ENCODE peak calls at places on chromosome 1, in nine cellular contexts. Y, T, G, Q, P, U, O, M and B are unnamed samples.
A peak's percentile ranks its signal among the peaks of the same experiment; 100 is the strongest.

GRCh38 chr1:55214214-55214902 is 806 bp downstream of the USP24 start:
- DNase-seq in G (no peak), M (peak; percentile 83), T (peak; percentile 29), O (peak; percentile 38), U (peak; percentile 58), Q (no peak), P (peak; percentile 62), Y (no peak), B (no peak)

GRCh38 chr1:114468710-114469468 is 42.1 kb downstream of the TRIM33 start:
- DNase-seq in T (peak; percentile 46), Y (no peak), G (peak; percentile 67), U (no peak), O (no peak), M (no peak), P (no peak), Q (peak; percentile 33), B (no peak)

GRCh38 chr1:175178056-175178455 is 14.5 kb downstream of the KIAA0040 start:
- DNase-seq in P (no peak), O (no peak), M (peak; percentile 18), Y (no peak), T (no peak), G (no peak), Q (no peak), U (no peak), B (no peak)

GRCh38 chr1:38041941-38042834 is 4.4 kb downstream of the POU3F1 start:
- DNase-seq in U (no peak), G (no peak), M (no peak), T (no peak), Q (no peak), P (no peak), O (no peak), Y (no peak), B (no peak)

GRCh38 chr1:119367332-119368124 is 1.1 kb upstream of the HAO2 start:
- DNase-seq in M (peak; percentile 79), O (no peak), Y (no peak), P (peak; percentile 53), T (peak; percentile 32), U (no peak), G (peak; percentile 63), Q (peak; percentile 66), B (peak; percentile 56)

GRCh38 chr1:62589321-62589720 is 8.0 kb upstream of the ANGPTL3 start:
- DNase-seq in O (no peak), T (peak; percentile 88), P (no peak), Q (peak; percentile 30), M (no peak), Y (no peak), G (peak; percentile 31), U (no peak), B (peak; percentile 29)

GRCh38 chr1:52602328-52603300 is at the start of gene GPX7:
- DNase-seq in Y (no peak), M (peak; percentile 77), G (peak; percentile 56), O (peak; percentile 61), U (peak; percentile 47), T (peak; percentile 68), Q (peak; percentile 62), P (peak; percentile 52), B (peak; percentile 71)

GRCh38 chr1:36320291-36320758 is 3.1 kb downstream of the EVA1B start:
- DNase-seq in O (no peak), Q (no peak), G (no peak), T (no peak), U (no peak), Y (no peak), M (peak; percentile 36), P (no peak), B (no peak)

GRCh38 chr1:204155881-204156280 is 4.0 kb upstream of the ETNK2 start:
- DNase-seq in T (no peak), O (no peak), U (no peak), Q (no peak), Y (no peak), P (no peak), G (no peak), M (no peak), B (no peak)

GRCh38 chr1:159908255-159908905 is 8.4 kb upstream of the CFAP45 start:
- DNase-seq in O (no peak), P (no peak), G (no peak), Q (no peak), T (no peak), Y (no peak), M (no peak), U (no peak), B (no peak)

GRCh38 chr1:94737124-94737998 is 82.8 kb upstream of the SLC44A3 start:
- DNase-seq in M (no peak), Y (no peak), G (peak; percentile 69), T (peak; percentile 49), Q (peak; percentile 89), P (peak; percentile 44), O (no peak), U (no peak), B (peak; percentile 51)

GRCh38 chr1:242523968-242524570 is 428 bp downstream of the PLD5 start:
- DNase-seq in U (peak; percentile 19), G (peak; percentile 26), M (peak; percentile 90), P (peak; percentile 77), Q (peak; percentile 5), Y (peak; percentile 50), T (peak; percentile 12), O (peak; percentile 13), B (peak; percentile 7)

GRCh38 chr1:152495066-152495675 is 15.4 kb upstream of the LCE5A start:
- DNase-seq in O (no peak), Q (peak; percentile 22), Y (no peak), G (peak; percentile 46), M (peak; percentile 84), P (no peak), U (no peak), T (no peak), B (peak; percentile 23)

GRCh38 chr1:36988741-36989193 is 45.5 kb downstream of the GRIK3 start:
- DNase-seq in M (no peak), P (no peak), O (no peak), U (no peak), Q (no peak), Y (no peak), G (no peak), T (no peak), B (no peak)

GRCh38 chr1:234357831-234358230 is 15.4 kb upstream of the COA6 start:
- DNase-seq in O (no peak), U (no peak), Y (no peak), P (no peak), M (no peak), Q (no peak), G (no peak), T (no peak), B (no peak)

GRCh38 chr1:3543076-3544049 is 67.9 kb downstream of the MEGF6 start:
- DNase-seq in T (peak; percentile 94), Q (peak; percentile 61), G (peak; percentile 54), Y (peak; percentile 73), O (no peak), U (peak; percentile 70), P (no peak), M (no peak), B (peak; percentile 96)

GRCh38 chr1:226624526-226624925 is 76.0 kb downstream of the STUM start:
- DNase-seq in G (peak; percentile 38), P (no peak), T (peak; percentile 23), Y (no peak), Q (no peak), O (no peak), U (no peak), M (no peak), B (peak; percentile 70)

DNA sequence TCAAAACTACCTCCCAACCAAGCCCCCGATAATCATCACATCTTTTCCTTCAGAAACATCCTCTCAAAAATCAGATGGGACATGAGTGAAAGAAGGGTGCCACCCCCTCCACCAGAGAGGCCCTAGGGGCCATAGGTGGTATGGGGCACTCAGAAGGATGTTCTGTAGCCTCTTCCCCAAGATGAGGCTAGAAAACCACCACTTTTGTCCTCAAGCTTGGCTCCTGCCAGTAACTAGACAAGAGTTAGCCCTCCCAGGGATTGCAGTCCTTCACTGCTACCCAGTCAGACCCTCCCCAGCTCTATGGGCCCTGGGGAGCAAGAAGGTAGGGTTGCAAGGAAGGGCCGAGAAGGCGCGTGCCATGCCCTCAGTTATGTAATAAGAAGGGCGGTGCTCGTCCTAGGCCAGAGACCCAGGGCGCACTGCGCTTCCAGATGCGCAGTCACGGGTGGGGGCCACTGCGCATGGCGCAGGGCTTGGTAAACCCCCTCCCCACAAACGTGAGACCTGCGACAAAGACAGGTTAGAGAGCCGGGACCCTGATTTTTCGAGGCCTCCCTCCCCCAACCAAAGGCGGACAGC is 69.7 kb downstream of the CD46 start:
- DNase-seq in Y (no peak), P (no peak), Q (no peak), T (no peak), O (peak; percentile 59), M (no peak), U (no peak), G (no peak), B (no peak)
- TF ChIP-seq CTCF in Y (no peak), P (no peak), Q (no peak), T (no peak), O (no peak), M (no peak), U (no peak), G (no peak), B (no peak)

GRCh38 chr1:244158039-244158438 is 107.0 kb downstream of the ZBTB18 start:
- DNase-seq in G (no peak), U (no peak), Y (no peak), M (no peak), O (no peak), Q (no peak), P (no peak), T (no peak), B (no peak)
- H3K4me3 ChIP-seq in G (no peak overlapping the region), U (no peak overlapping the region), Y (no peak overlapping the region), M (no peak overlapping the region), O (no peak overlapping the region), Q (no peak overlapping the region), P (no peak overlapping the region), T (no peak overlapping the region), B (no peak overlapping the region)

GRCh38 chr1:57986432-57986831 is 560.1 kb downstream of the OMA1 start:
- DNase-seq in P (no peak), G (no peak), M (no peak), O (no peak), Y (no peak), U (no peak), T (no peak), Q (no peak), B (no peak)
- TF ChIP-seq CTCF in P (no peak), G (no peak), M (no peak), O (no peak), Y (no peak), U (no peak), T (no peak), Q (no peak), B (no peak)

GRCh38 chr1:9256332-9256731 is 21.8 kb downstream of the H6PD start:
- DNase-seq in U (no peak), G (no peak), Q (no peak), Y (no peak), P (no peak), O (no peak), M (no peak), T (no peak), B (no peak)

GRCh38 chr1:9257851-9258250 is 23.3 kb downstream of the H6PD start:
- DNase-seq in Q (no peak), Y (no peak), O (no peak), M (no peak), U (peak; percentile 13), P (no peak), T (no peak), G (no peak), B (no peak)

GRCh38 chr1:9261496-9261895 is 26.9 kb downstream of the H6PD start:
- DNase-seq in O (no peak), T (no peak), U (no peak), G (no peak), Q (no peak), P (no peak), Y (no peak), M (no peak), B (no peak)

GRCh38 chr1:9260086-9260766 is 25.7 kb downstream of the H6PD start:
- DNase-seq in M (no peak), G (no peak), T (no peak), P (no peak), O (no peak), U (no peak), Y (no peak), Q (peak; percentile 39), B (peak; percentile 26)

GRCh38 chr1:9258629-9259028 is 24.1 kb downstream of the H6PD start:
- DNase-seq in P (no peak), T (no peak), U (no peak), Q (no peak), Y (no peak), O (no peak), G (no peak), M (no peak), B (no peak)
- H3K4me3 ChIP-seq in P (no peak overlapping the region), T (no peak overlapping the region), U (no peak overlapping the region), Q (no peak overlapping the region), Y (no peak overlapping the region), O (no peak overlapping the region), G (no peak overlapping the region), M (no peak overlapping the region), B (no peak overlapping the region)